ENCODE peak calls at places on chromosome 1, in five cellular contexts. V is tibial artery, D is neural progenitor cell, K is pancreas, F is IMR-90. Z is an unnamed sample.

GRCh38 chr1:164625004-164625617 is 66.1 kb downstream of the PBX1 start:
- DNase-seq in V (no peak), D (no peak), K (no peak), F (no peak), Z (no peak)

GRCh38 chr1:168116327-168116799 is 20.4 kb downstream of the GPR161 start:
- DNase-seq in V (no peak), D (no peak), K (peak), F (no peak), Z (no peak)

GRCh38 chr1:193355179-193355578 is 168.8 kb upstream of the B3GALT2 start:
- DNase-seq in V (no peak), D (no peak), K (no peak), F (peak), Z (peak)

GRCh38 chr1:1273152-1273534 is 511 bp downstream of the UBE2J2 start:
- DNase-seq in V (no peak), D (no peak), K (peak), F (no peak), Z (no peak)

GRCh38 chr1:17572264-17572985 is 32.9 kb downstream of the ARHGEF10L start:
- DNase-seq in V (no peak), D (peak), K (no peak), F (no peak), Z (no peak)

GRCh38 chr1:117014209-117014608 is 12.6 kb downstream of the CD101 start:
- DNase-seq in V (no peak), D (no peak), K (no peak), F (no peak), Z (no peak)

GRCh38 chr1:47031585-47031984 is 8.1 kb downstream of the CYP4X1 start:
- DNase-seq in V (peak), D (no peak), K (no peak), F (no peak), Z (no peak)

GRCh38 chr1:35364732-35365131 is 96.2 kb downstream of the ZMYM4 start:
- DNase-seq in V (no peak), D (no peak), K (no peak), F (no peak), Z (no peak)

GRCh38 chr1:57254006-57254405 is 169.9 kb downstream of the DAB1 start:
- DNase-seq in V (no peak), D (no peak), K (no peak), F (peak), Z (no peak)

GRCh38 chr1:92623187-92623778 is 136.6 kb upstream of the GFI1 start:
- DNase-seq in V (no peak), D (no peak), K (no peak), F (peak), Z (no peak)

DNA sequence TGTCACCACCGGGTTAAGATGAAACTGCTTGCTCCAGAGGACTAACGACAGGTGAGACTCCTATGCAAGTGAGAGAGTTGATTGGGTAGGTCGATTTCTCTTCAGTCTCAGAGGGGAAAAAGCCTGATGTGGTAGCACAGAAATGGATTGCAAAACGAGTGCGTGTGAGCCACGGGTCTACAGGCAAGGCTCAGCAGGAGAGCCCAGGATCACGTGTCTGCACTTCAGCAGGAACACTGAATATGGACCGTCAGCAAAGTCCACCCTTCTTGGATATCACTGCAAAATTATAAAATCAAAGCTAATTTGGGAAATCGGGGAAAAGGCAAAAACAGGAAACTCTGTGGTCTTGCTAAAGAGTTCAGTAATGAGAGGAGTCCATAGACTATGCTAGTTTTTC is 107.7 kb upstream of the ZNF648 start:
- DNase-seq in V (peak), D (no peak), K (no peak), F (no peak), Z (no peak)
- H3K27ac ChIP-seq in V (no peak), D (no peak), K (no peak), F (no peak), Z (no peak)

GRCh38 chr1:170698301-170698700 is 34.4 kb downstream of the PRRX1 start:
- DNase-seq in V (no peak), D (no peak), K (no peak), F (no peak), Z (no peak)
- H3K27ac ChIP-seq in V (peak), D (no peak), K (no peak), F (no peak), Z (no peak)

GRCh38 chr1:236497908-236498307 is 25.9 kb upstream of the LGALS8 start:
- DNase-seq in V (no peak), D (no peak), K (no peak), F (no peak), Z (no peak)

GRCh38 chr1:236501093-236501492 is 22.7 kb upstream of the LGALS8 start:
- DNase-seq in V (no peak), D (no peak), K (no peak), F (no peak), Z (no peak)

GRCh38 chr1:236507022-236507700 is 16.6 kb upstream of the LGALS8 start:
- DNase-seq in V (no peak), D (no peak), K (no peak), F (peak), Z (no peak)

GRCh38 chr1:236502579-236502971 is 21.2 kb upstream of the LGALS8 start:
- DNase-seq in V (no peak), D (no peak), K (no peak), F (peak), Z (peak)

DNA sequence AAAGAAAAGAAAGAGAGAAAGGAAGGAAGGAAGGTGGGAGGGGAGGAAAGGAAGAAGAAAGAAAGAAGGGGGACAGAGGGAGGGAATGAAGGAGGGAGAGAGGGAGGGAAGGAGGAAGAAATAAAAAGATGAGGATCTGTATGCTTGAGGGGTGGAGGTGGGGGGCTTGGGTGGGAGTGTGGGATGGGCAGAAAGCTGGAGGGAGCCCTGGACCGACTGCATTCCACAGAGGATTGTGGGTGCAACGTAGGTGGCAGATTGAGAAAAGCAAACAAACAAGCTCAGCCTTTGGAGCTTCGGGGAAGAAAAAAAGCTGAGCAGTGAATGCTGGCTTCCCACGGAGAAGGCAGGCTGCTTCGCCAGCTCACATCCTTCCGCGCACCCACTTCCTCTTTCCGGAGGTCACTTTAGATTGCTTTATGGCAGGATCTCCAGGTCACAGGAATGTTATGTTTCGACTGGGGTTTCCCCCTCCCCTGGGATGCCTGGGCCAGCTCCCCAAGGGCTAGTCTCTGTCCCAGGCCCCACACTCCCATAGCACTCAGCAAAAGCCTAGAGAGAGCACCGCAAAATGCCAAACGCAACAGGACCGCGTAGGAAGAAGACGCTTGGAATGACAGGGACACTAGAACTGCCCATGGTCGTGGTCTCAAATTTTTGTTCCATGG is 20.7 kb upstream of the LGALS8 start:
- DNase-seq in V (no peak), D (peak), K (no peak), F (peak), Z (peak)
- H3K27ac ChIP-seq in V (no peak), D (peak), K (peak), F (peak), Z (peak)

GRCh38 chr1:27350673-27351540 is 9.1 kb downstream of the SYTL1 start:
- DNase-seq in V (no peak), D (peak), K (no peak), F (no peak), Z (no peak)

GRCh38 chr1:27355683-27356082 is 11.1 kb downstream of the MAP3K6 start:
- DNase-seq in V (no peak), D (no peak), K (no peak), F (no peak), Z (no peak)

GRCh38 chr1:27353629-27354028 is 11.8 kb downstream of the SYTL1 start:
- DNase-seq in V (no peak), D (no peak), K (no peak), F (no peak), Z (no peak)

GRCh38 chr1:27351541-27352107 is 9.8 kb downstream of the SYTL1 start:
- DNase-seq in V (no peak), D (no peak), K (no peak), F (no peak), Z (no peak)

DNA sequence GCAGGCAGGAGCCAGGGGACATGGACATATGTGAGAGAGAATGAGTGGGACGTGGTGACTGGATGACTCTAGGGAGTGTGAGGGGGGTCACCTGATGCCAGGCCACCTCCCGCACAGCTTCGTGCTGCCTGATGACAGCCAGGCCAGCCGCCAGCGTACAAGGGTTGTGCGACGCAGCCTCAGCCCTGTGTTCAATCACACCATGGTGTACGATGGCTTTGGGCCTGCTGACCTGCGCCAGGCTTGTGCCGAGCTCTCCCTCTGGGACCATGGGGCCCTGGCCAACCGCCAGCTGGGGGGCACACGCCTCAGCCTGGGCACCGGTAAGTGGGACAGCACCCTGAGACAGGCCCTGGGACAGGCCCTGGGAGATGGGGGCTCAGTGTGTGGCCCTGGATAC is 11.3 kb downstream of the SYTL1 start:
- DNase-seq in V (no peak), D (no peak), K (no peak), F (no peak), Z (no peak)
- H3K27ac ChIP-seq in V (no peak), D (no peak), K (no peak), F (no peak), Z (no peak)

DNA sequence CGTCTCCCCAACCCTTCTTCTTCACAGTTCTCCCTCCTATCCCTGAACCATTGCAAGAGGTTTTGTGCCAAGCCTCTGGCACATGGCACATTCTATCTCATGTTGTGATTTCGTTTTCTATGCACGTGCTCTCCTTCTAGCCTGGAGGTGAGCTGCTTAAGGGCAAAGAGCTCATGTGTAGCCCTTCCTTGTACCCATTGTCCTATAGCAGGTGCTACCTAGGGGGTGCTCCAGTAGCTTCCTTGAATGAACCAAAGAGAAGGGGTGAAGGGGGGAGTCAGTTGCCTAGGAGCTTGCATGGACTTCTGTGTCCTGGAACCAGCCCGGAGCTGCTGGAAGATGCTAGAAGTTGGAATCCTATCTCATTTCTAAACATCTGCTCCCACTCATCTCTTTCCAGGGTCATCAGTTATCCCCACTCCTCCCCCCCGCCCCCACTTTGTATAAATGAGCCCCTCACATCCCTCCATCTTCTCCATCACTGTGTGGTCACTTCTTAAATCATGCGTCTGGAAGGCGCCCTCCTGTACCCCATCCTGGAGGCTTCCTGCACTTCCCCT is 535 bp upstream of the DISC1 start:
- DNase-seq in V (no peak), D (no peak), K (no peak), F (no peak), Z (no peak)
- H3K27ac ChIP-seq in V (no peak), D (no peak), K (no peak), F (no peak), Z (no peak)

Z was measured in epithelial cell of prostate.